ENCODE peak calls at places on chromosomes 5 and 9, in four cellular contexts. G is body of pancreas, J is Caco-2, Z is choroid plexus epithelial cell. H is an unnamed sample.

GRCh38 chr5:52684056-52684455 is 103.7 kb upstream of the ITGA1 start:
- DNase-seq in Z (peak), G (no peak), J (no peak), H (no peak)

GRCh38 chr9:108776920-108777650 is 78.7 kb downstream of the ACTL7B start:
- DNase-seq in J (no peak), Z (peak), G (no peak), H (peak)

GRCh38 chr5:35785601-35786085 is 71.0 kb upstream of the IL7R start:
- DNase-seq in Z (peak), J (no peak), G (no peak), H (no peak)

GRCh38 chr5:1514027-1514818 is 9.5 kb downstream of the LPCAT1 start:
- DNase-seq in Z (no peak), G (peak), J (peak), H (no peak)

GRCh38 chr5:105952875-105953274 is 1717.9 kb downstream of the EFNA5 start:
- DNase-seq in Z (peak), G (no peak), J (no peak), H (peak)

GRCh38 chr9:16152276-16153065 is 599.6 kb downstream of the CCDC171 start:
- DNase-seq in G (no peak), Z (peak), J (no peak), H (no peak)

GRCh38 chr9:116701940-116702642 is 15.0 kb downstream of the TRIM32 start:
- DNase-seq in J (no peak), Z (peak), G (no peak), H (peak)

GRCh38 chr9:7172445-7173115 is 414.8 kb downstream of the KDM4C start:
- DNase-seq in J (no peak), Z (peak), G (no peak), H (no peak)

GRCh38 chr5:137304227-137304874 is 194.8 kb downstream of the SPOCK1 start:
- DNase-seq in G (peak), J (no peak), Z (no peak), H (no peak)

GRCh38 chr9:125631391-125632085 is 75.5 kb downstream of the MAPKAP1 start:
- DNase-seq in G (peak), Z (peak), J (no peak), H (peak)

GRCh38 chr9:130862747-130863146 is 27.7 kb downstream of the ABL1 start:
- DNase-seq in G (no peak), J (no peak), Z (no peak), H (no peak)

GRCh38 chr9:134185536-134186011 is 21.2 kb upstream of the RNU6ATAC start:
- DNase-seq in J (peak), G (no peak), Z (no peak), H (no peak)

GRCh38 chr5:122941737-122942136 is 94.8 kb downstream of the PPIC start:
- DNase-seq in J (no peak), Z (no peak), G (no peak), H (no peak)

GRCh38 chr5:72587909-72588308 is 80.7 kb upstream of the ZNF366 start:
- DNase-seq in G (no peak), Z (peak), J (no peak), H (no peak)

GRCh38 chr5:173434270-173434669 is 106.1 kb upstream of the STC2 start:
- DNase-seq in G (no peak), J (no peak), Z (no peak), H (no peak)

GRCh38 chr9:34334337-34334824 is 5.0 kb downstream of the NUDT2 start:
- DNase-seq in J (no peak), G (peak), Z (no peak), H (no peak)

GRCh38 chr5:119190470-119190869 is 119.6 kb downstream of the DMXL1 start:
- DNase-seq in J (no peak), Z (no peak), G (no peak), H (no peak)

GRCh38 chr9:98866435-98867108 is 59.1 kb downstream of the GALNT12 start:
- DNase-seq in Z (no peak), J (no peak), G (no peak), H (no peak)

GRCh38 chr5:74174366-74174765 is 466.2 kb downstream of the ENC1 start:
- DNase-seq in Z (no peak), J (no peak), G (no peak), H (peak)

GRCh38 chr5:4065472-4066320 is 470.1 kb downstream of the IRX1 start:
- DNase-seq in Z (no peak), G (no peak), J (no peak), H (no peak)

GRCh38 chr5:178431777-178432155 is 158.4 kb downstream of the COL23A1 start:
- DNase-seq in G (no peak), J (no peak), Z (no peak), H (no peak)

GRCh38 chr5:4419276-4419675 is 720.9 kb upstream of the ADAMTS16 start:
- DNase-seq in Z (no peak), G (no peak), J (no peak), H (no peak)

GRCh38 chr5:179147991-179148702 is 88.0 kb downstream of the ZNF354C start:
- DNase-seq in J (no peak), G (no peak), Z (no peak), H (no peak)

GRCh38 chr9:78871452-78872331 is 574.8 kb downstream of the PSAT1 start:
- DNase-seq in G (peak), J (no peak), Z (peak), H (peak)

GRCh38 chr9:123150708-123151503 is 117.4 kb downstream of the GPR21 start:
- DNase-seq in Z (peak), G (no peak), J (no peak), H (peak)

GRCh38 chr5:143685416-143685815 is 126.5 kb upstream of the HMHB1 start:
- DNase-seq in G (no peak), Z (peak), J (no peak), H (peak)

GRCh38 chr9:76545191-76545590 is 86.2 kb downstream of the GCNT1 start:
- DNase-seq in J (no peak), Z (no peak), G (peak), H (no peak)

GRCh38 chr5:69007086-69007672 is 86.6 kb upstream of the SLC30A5 start:
- DNase-seq in J (no peak), G (no peak), Z (no peak), H (no peak)

DNA sequence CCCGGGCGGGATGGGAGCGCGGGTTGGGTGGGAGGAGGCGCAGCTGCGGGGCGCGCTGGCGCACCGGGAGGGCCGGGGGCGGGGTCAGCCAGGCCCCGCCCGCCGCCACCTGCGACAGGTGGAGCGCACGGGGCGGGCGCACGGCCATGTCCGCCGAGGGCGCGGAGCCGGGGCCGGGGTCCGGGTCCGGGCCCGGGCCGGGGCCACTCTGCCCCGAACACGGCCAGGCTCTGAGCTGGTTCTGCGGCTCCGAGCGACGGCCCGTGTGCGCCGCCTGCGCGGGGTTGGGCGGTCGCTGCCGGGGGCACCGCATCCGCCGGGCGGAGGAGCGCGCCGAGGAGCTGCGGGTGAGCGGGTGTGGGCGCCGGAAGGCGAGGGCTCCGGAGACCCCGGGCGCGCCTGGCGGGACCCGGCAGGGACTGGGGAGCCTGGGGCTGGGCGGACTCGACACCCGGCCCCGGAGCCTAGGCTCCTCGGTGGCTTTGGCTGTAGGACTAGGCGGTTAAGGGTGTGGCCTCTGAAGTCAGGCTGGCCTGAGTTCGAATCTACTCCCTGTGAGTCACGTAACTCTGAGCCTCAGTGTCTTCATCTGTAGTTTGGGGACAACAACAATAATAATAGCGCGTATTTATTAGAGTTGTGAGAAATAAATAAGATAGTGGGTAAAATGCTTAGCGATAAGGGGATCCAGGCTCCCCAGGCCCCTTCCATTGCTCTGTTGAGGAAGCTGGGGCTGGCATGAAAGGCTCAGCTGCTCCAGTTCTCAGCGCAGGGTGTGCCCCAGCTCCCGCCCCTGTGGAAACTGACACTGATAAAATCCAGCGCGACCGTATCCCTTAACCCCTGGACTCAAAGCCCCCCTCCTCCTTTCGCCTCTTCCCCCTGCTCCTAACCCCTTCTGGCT is at the start of gene BSPRY:
- DNase-seq in Z (no peak), G (peak), J (no peak), H (peak)
- H3K4me3 ChIP-seq in Z (peak), G (peak), J (peak), H (peak)

GRCh38 chr5:67160985-67161384 is 35.6 kb downstream of the CD180 start:
- DNase-seq in Z (peak), J (no peak), G (no peak), H (peak)

GRCh38 chr5:67153292-67153691 is 43.3 kb downstream of the CD180 start:
- DNase-seq in G (no peak), J (no peak), Z (no peak), H (no peak)

GRCh38 chr5:67152400-67152799 is 44.2 kb downstream of the CD180 start:
- DNase-seq in G (no peak), J (no peak), Z (no peak), H (no peak)

GRCh38 chr5:67154518-67155206 is 41.9 kb downstream of the CD180 start:
- DNase-seq in G (no peak), J (no peak), Z (no peak), H (no peak)

DNA sequence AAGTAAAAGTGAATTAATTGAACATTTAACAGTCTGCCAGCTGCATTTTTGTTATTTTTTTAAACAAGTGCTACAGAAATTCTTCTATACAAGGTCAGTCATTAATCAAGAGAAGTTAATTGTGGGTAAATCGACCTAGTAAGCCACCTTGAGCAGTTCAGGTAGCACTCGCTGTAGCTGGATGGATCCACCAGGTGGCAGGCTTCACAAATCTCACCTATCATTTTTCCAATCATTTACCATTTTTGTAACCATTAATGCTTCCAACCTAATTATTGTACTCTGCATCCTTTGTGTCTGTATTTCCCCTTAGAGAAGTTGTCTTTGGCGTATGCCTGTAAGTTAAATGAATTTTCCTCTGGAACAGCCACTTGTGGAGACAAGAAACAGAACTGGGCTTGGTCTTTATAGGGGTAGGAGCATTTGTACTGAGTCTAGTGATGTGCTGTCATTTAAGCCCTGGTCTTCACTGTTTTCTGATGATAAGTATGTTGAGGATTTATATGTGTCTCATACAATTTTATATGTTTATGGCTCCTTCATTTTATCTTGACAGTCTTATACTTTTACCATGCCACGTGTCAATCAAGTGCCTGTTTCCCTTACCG is 39.5 kb downstream of the CD180 start:
- DNase-seq in Z (peak), J (no peak), G (peak), H (peak)
- TF ChIP-seq CTCF in Z (peak), J (peak), G (peak), H (peak)

DNA sequence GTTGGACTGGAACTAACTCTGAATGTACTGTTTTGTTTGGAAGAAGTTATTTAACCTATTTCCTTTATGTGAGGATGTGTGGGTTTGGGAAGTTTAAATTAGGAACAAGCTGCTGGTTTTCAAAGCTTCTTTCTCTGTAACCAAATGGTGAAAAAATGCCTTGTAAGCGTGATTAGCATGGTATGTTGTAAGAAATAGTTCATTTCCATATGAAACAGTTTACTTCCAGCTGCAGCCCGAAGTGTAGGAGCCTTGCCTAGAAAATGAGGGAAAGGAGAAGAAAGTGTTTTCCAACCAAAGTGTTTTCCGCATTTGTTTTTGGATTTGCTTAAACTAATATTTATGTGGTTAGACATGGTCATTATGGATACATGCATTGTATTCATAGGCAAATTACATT is 36.1 kb downstream of the TTC1 start:
- DNase-seq in Z (peak), G (no peak), J (no peak), H (no peak)
- H3K4me3 ChIP-seq in Z (no peak), G (no peak), J (no peak), H (no peak)

GRCh38 chr9:127885508-127886281 is 8.2 kb upstream of the AK1 start:
- DNase-seq in G (no peak), J (no peak), Z (no peak), H (no peak)

GRCh38 chr9:127883959-127884358 is 6.5 kb upstream of the AK1 start:
- DNase-seq in G (no peak), Z (no peak), J (no peak), H (no peak)

GRCh38 chr9:127884427-127884911 is 7.0 kb upstream of the AK1 start:
- DNase-seq in J (no peak), Z (no peak), G (peak), H (no peak)

GRCh38 chr9:127886401-127886972 is 9.0 kb upstream of the AK1 start:
- DNase-seq in G (no peak), Z (no peak), J (no peak), H (no peak)

DNA sequence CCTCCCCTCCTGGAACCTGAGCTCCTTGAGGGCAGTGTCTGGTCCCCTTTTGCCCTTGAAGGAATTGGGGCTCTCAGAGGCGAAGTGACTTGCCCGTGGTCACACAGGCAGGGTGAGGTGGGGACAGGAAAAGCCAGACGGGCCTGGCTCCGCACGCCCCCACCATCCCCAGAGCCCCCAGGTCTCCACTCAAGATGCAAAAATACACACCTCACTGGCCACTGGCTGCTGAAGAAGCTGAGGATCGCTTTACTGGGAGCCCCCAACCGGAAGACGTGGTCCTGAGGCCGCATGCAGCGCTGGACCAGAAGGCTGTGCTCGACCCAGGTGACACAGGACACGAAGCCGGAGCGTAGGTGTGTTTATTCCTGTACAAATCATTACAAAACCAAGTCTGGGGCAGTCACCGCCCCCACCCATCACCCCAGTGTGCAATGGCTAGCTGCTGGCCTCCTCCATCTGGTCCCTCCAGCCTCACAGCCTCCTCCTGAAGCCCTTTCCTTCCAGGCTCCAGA is 7.6 kb upstream of the AK1 start:
- DNase-seq in G (no peak), Z (no peak), J (no peak), H (no peak)
- TF ChIP-seq CTCF in G (no peak), Z (no peak), J (no peak), H (no peak)

DNA sequence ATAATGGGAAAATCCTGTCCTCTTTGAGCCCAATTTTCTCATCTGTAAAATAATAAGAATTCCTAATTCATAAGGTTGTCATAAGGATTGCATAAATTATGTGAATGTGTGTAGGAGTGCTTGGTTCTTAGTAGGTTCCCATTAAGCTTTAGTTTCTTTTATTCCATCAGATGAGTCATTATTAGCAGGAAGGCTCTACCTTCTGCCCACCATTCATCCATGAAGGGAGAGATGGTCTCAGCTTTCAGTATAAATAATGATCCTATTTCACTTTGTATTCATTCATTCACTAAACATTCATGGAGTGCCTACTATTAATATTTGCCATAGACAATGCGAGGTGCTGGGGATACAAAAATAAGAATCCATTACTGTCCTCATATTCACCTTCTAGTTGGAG is 3.0 kb downstream of the CMYA5 start:
- DNase-seq in G (no peak), J (no peak), Z (no peak), H (no peak)
- H3K4me3 ChIP-seq in G (no peak), J (no peak), Z (no peak), H (no peak)

GRCh38 chr9:121729769-121730168 is 78.3 kb downstream of the DAB2IP start:
- DNase-seq in G (no peak), Z (no peak), J (no peak), H (no peak)

GRCh38 chr9:121730188-121730587 is 78.8 kb downstream of the DAB2IP start:
- DNase-seq in J (no peak), G (no peak), Z (no peak), H (no peak)

GRCh38 chr9:121725008-121725795 is 73.8 kb downstream of the DAB2IP start:
- DNase-seq in J (no peak), Z (peak), G (peak), H (peak)

GRCh38 chr9:121728916-121729315 is 77.5 kb downstream of the DAB2IP start:
- DNase-seq in J (no peak), G (no peak), Z (no peak), H (no peak)

GRCh38 chr9:121727295-121728028 is 76.0 kb downstream of the DAB2IP start:
- DNase-seq in Z (no peak), G (no peak), J (no peak), H (no peak)
- TF ChIP-seq CTCF in Z (no peak), G (no peak), J (no peak), H (no peak)

GRCh38 chr5:58860680-58861079 is 277.8 kb downstream of the RAB3C start:
- DNase-seq in J (no peak), G (no peak), Z (peak), H (no peak)
- H3K4me3 ChIP-seq in J (no peak), G (no peak), Z (no peak), H (no peak)

DNA sequence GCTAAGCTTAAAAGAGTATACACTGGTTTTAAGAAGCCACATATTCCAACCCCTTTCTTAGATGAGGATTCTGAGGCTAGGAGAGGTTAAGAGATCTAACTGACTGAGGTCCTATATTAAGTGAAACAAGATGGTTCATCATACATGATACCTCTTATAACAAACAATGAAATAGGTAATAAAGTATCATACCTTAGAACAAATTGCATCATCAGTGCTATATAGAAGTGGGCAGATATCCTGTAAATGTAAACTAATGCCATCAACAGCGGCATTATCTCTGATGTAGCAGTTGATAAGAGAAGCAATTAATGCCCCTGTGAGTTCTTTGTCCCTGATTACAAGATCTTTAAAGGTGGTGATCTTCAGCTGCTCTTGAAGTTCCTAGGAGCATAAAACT is 60.5 kb downstream of the NUP155 start:
- DNase-seq in Z (no peak), G (no peak), J (no peak), H (no peak)
- TF ChIP-seq CTCF in Z (no peak), G (no peak), J (no peak), H (no peak)